ENCODE peak calls at places on chromosomes 11 and 22, in six cellular contexts. J, K, R, Q, X and H are unnamed samples.

GRCh38 chr11:403021-403760 is 9.2 kb downstream of the PKP3 start:
- DNase-seq in J (no peak), K (no peak), R (no peak), Q (no peak), X (no peak), H (no peak)

GRCh38 chr22:27851974-27852713 is 50.6 kb upstream of the MN1 start:
- DNase-seq in J (peak), K (peak), R (no peak), Q (peak), X (no peak), H (no peak)

GRCh38 chr11:36167073-36167472 is 122.2 kb downstream of the COMMD9 start:
- DNase-seq in J (no peak), K (no peak), R (no peak), Q (no peak), X (no peak), H (no peak)

GRCh38 chr22:43314611-43315010 is 28.6 kb downstream of the SCUBE1 start:
- DNase-seq in J (no peak), K (no peak), R (no peak), Q (no peak), X (peak), H (no peak)

GRCh38 chr11:1206391-1207271 is 16.2 kb upstream of the MUC5B start:
- DNase-seq in J (no peak), K (no peak), R (no peak), Q (no peak), X (peak), H (no peak)

GRCh38 chr22:44658371-44658953 is 43.5 kb upstream of the PRR5 start:
- DNase-seq in J (peak), K (no peak), R (peak), Q (peak), X (no peak), H (no peak)

GRCh38 chr11:10401275-10401674 is 53.8 kb upstream of the AMPD3 start:
- DNase-seq in J (no peak), K (no peak), R (no peak), Q (no peak), X (no peak), H (no peak)

GRCh38 chr11:120834686-120835225 is 189.1 kb upstream of the TBCEL start:
- DNase-seq in J (no peak), K (no peak), R (no peak), Q (no peak), X (no peak), H (no peak)

GRCh38 chr11:898540-899190 is 11.9 kb downstream of the CHID1 start:
- DNase-seq in J (no peak), K (no peak), R (no peak), Q (peak), X (no peak), H (no peak)

GRCh38 chr11:91749231-91749630 is 475.4 kb upstream of the FAT3 start:
- DNase-seq in J (no peak), K (no peak), R (no peak), Q (no peak), X (no peak), H (no peak)

GRCh38 chr22:26320469-26320868 is 108.6 kb upstream of the ASPHD2 start:
- DNase-seq in J (no peak), K (no peak), R (no peak), Q (peak), X (no peak), H (no peak)

GRCh38 chr11:78419327-78419726 is 1.7 kb upstream of the GAB2 start:
- DNase-seq in J (peak), K (no peak), R (peak), Q (peak), X (no peak), H (no peak)

GRCh38 chr11:92765965-92766371 is 203.5 kb upstream of the MTNR1B start:
- DNase-seq in J (peak), K (peak), R (peak), Q (no peak), X (no peak), H (peak)

GRCh38 chr22:27318516-27318915 is 483.0 kb downstream of the MN1 start:
- DNase-seq in J (peak), K (no peak), R (no peak), Q (peak), X (no peak), H (no peak)

GRCh38 chr11:936199-936598 is 10.5 kb downstream of the AP2A2 start:
- DNase-seq in J (no peak), K (no peak), R (no peak), Q (no peak), X (no peak), H (no peak)

GRCh38 chr11:88104408-88104807 is 70.8 kb downstream of the RAB38 start:
- DNase-seq in J (no peak), K (no peak), R (no peak), Q (no peak), X (no peak), H (no peak)